ENCODE peak calls at places on chromosomes 4 and X, in five cellular contexts. K is lower leg skin, E is transverse colon, C is left lung, A is cardiac fibroblast. M is an unnamed sample.

GRCh38 chr4:22237155-22237751 is 278.6 kb downstream of the ADGRA3 start:
- DNase-seq in E (peak; percentile 84), K (no peak), A (peak; percentile 4), C (no peak), M (peak; percentile 83)

GRCh38 chrX:119407681-119408080 is 8.5 kb downstream of the SLC25A43 start:
- DNase-seq in K (no peak), C (no peak), E (no peak), A (peak; percentile 30), M (no peak)

GRCh38 chrX:134013092-134013497 is 27.7 kb upstream of the GPC3 start:
- DNase-seq in A (peak; percentile 0), K (no peak), C (no peak), E (no peak), M (no peak)

GRCh38 chr4:27245216-27245615 is 384.6 kb downstream of the STIM2 start:
- DNase-seq in C (no peak), E (no peak), A (no peak), K (no peak), M (no peak)

GRCh38 chrX:24260827-24261550 is 52.9 kb downstream of the SUPT20HL2 start:
- DNase-seq in E (peak; percentile 39), K (peak; percentile 50), C (peak; percentile 70), A (peak; percentile 66), M (peak; percentile 84)

GRCh38 chr4:87530868-87531267 is 1.7 kb upstream of the SPARCL1 start:
- DNase-seq in A (peak; percentile 84), C (no peak), K (peak; percentile 90), E (peak; percentile 52), M (peak; percentile 10)

GRCh38 chrX:112738347-112739033 is 58.8 kb upstream of the LHFPL1 start:
- DNase-seq in C (no peak), A (no peak), E (no peak), K (no peak), M (no peak)

GRCh38 chrX:118872102-118872566 is 48.5 kb downstream of the ZCCHC12 start:
- DNase-seq in C (no peak), E (peak; percentile 31), A (no peak), K (no peak), M (peak; percentile 62)

GRCh38 chrX:28188526-28188925 is 207.3 kb upstream of the DCAF8L1 start:
- DNase-seq in C (no peak), A (peak; percentile 13), K (no peak), E (no peak), M (no peak)

GRCh38 chr4:35520059-35520458 is 724.3 kb downstream of the ARAP2 start:
- DNase-seq in A (no peak), C (no peak), E (no peak), K (no peak), M (no peak)

GRCh38 chrX:22078117-22078516 is 46.0 kb downstream of the PHEX start:
- DNase-seq in A (no peak), E (no peak), K (no peak), C (no peak), M (no peak)

GRCh38 chr4:90209922-90210321 is 82.7 kb downstream of the CCSER1 start:
- DNase-seq in A (no peak), C (no peak), E (no peak), K (no peak), M (no peak)

GRCh38 chr4:126630171-126630570 is 1002.6 kb upstream of the INTU start:
- DNase-seq in A (no peak), E (no peak), C (no peak), K (no peak), M (no peak)

GRCh38 chr4:5843573-5844239 is 49.2 kb downstream of the CRMP1 start:
- DNase-seq in E (no peak), A (no peak), C (no peak), K (no peak), M (no peak)

GRCh38 chr4:108396900-108397299 is 223.5 kb upstream of the RPL34 start:
- DNase-seq in E (no peak), C (no peak), K (no peak), A (no peak), M (no peak)

GRCh38 chrX:142089193-142089592 is 115.9 kb downstream of the MAGEC2 start:
- DNase-seq in E (no peak), C (no peak), K (no peak), A (peak; percentile 49), M (no peak)

GRCh38 chr4:123158576-123158975 is 236.2 kb upstream of the NUDT6 start:
- DNase-seq in C (no peak), E (no peak), A (no peak), K (no peak), M (no peak)

GRCh38 chr4:121195649-121196048 is 31.5 kb upstream of the TNIP3 start:
- DNase-seq in C (no peak), A (no peak), K (no peak), E (no peak), M (no peak)

GRCh38 chr4:173794662-173795061 is 264.6 kb upstream of the HAND2 start:
- DNase-seq in A (peak; percentile 38), C (no peak), E (no peak), K (no peak), M (no peak)

GRCh38 chr4:142404191-142404611 is 441.9 kb downstream of the INPP4B start:
- DNase-seq in A (peak; percentile 91), E (no peak), K (no peak), C (peak; percentile 42), M (no peak)

GRCh38 chr4:56410247-56410646 is 23.0 kb upstream of the AASDH start:
- DNase-seq in A (peak; percentile 99), E (peak; percentile 17), C (peak; percentile 36), K (peak; percentile 84), M (peak; percentile 84)

GRCh38 chrX:54529166-54529558 is 857 bp upstream of the GNL3L start:
- DNase-seq in E (no peak), K (no peak), C (no peak), A (no peak), M (no peak)

GRCh38 chr4:135508006-135508714 is 1306.6 kb upstream of the PABPC4L start:
- DNase-seq in A (peak; percentile 90), C (no peak), E (no peak), K (no peak), M (no peak)

GRCh38 chrX:2928127-2928582 is 984 bp downstream of the ARSD start:
- DNase-seq in E (peak; percentile 53), K (peak; percentile 16), C (peak; percentile 77), A (no peak), M (peak; percentile 25)

GRCh38 chr4:46931981-46932380 is 22.9 kb upstream of the COX7B2 start:
- DNase-seq in K (no peak), E (peak; percentile 10), A (peak; percentile 72), C (no peak), M (peak; percentile 75)

GRCh38 chrX:121456315-121456714 is 408.9 kb downstream of the GLUD2 start:
- DNase-seq in C (no peak), K (no peak), A (no peak), E (no peak), M (no peak)

GRCh38 chr4:86274642-86275041 is 85.2 kb downstream of the MAPK10 start:
- DNase-seq in K (no peak), A (no peak), C (no peak), E (no peak), M (no peak)

GRCh38 chr4:77327151-77327550 is 170.1 kb downstream of the CCNG2 start:
- DNase-seq in E (no peak), A (no peak), K (no peak), C (no peak), M (no peak)

GRCh38 chr4:123823244-123823643 is 426.6 kb downstream of the SPRY1 start:
- DNase-seq in C (no peak), A (no peak), E (no peak), K (no peak), M (no peak)

GRCh38 chr4:110959041-110959643 is 336.3 kb upstream of the PITX2 start:
- DNase-seq in K (no peak), C (no peak), E (no peak), A (peak; percentile 40), M (peak; percentile 13)

GRCh38 chrX:150696264-150696789 is 3.1 kb downstream of the MTMR1 start:
- DNase-seq in A (no peak), K (no peak), E (no peak), C (no peak), M (no peak)

GRCh38 chr4:147633113-147633512 is 15.9 kb downstream of the TMEM184C start:
- DNase-seq in E (no peak), K (no peak), A (peak; percentile 17), C (no peak), M (no peak)

GRCh38 chr4:6221851-6222760 is 21.8 kb upstream of the JAKMIP1 start:
- DNase-seq in A (peak; percentile 11), C (no peak), K (no peak), E (peak; percentile 16), M (peak; percentile 15)

DNA sequence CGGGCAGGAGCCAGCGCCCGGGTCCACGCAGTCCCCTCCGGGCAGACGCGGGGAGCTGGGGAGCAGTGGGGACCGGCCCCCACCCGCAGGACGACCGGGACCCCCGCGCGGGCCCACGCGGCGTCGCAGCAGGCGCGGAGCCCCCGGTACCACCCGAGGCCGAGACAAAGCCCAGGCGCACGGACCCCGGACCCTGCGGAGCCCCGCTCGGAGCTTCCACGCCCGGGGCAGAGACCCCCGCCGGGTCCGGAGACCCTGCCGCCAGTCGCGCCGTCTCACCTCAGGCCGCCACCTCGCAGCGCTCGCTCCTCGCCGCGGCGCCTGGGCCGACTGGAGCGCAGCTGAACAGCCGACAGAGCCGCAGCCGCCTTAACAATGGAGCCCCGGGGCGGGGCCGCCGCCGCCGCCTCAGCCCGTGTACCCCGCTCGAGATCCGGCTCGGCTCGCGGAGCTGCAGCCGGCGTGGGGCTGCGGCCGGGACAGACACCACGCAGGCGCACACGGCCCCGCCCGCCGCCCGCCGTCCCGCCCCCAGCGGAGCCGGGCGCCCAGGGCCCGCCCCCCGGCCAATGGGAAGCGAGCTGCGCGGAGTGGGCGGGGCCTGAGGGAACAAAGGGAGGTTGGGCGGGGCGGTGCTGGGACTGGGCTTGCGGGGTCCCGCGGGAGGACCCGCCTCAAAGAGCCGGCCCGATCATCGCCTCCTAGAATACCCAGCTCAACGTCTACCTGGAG is at the start of gene AFAP1:
- DNase-seq in A (peak; percentile 77), E (peak; percentile 91), C (peak; percentile 81), K (peak; percentile 69), M (peak; percentile 90)
- H3K4me3 ChIP-seq in A (peak within 1 kb of the TSS; percentile 90), E (peak within 1 kb of the TSS; percentile 51), C (peak within 1 kb of the TSS; percentile 74), K (peak within 1 kb of the TSS; percentile 72), M (peak within 1 kb of the TSS; percentile 75)

GRCh38 chr4:105598044-105598443 is 45.6 kb downstream of the ARHGEF38 start:
- DNase-seq in E (no peak), C (no peak), K (no peak), A (no peak), M (peak; percentile 62)
- H3K4me3 ChIP-seq in E (no peak overlapping the region), C (no peak overlapping the region), K (no peak overlapping the region), A (no peak overlapping the region), M (no peak overlapping the region)

GRCh38 chrX:47523297-47523696 is 37.7 kb upstream of the ARAF start:
- DNase-seq in C (peak; percentile 83), A (peak; percentile 71), E (peak; percentile 88), K (peak; percentile 50), M (peak; percentile 64)
- H3K4me3 ChIP-seq in C (peak overlapping the region; percentile 37), A (peak overlapping the region; percentile 64), E (peak overlapping the region; percentile 38), K (peak overlapping the region; percentile 25), M (peak overlapping the region; percentile 21)

DNA sequence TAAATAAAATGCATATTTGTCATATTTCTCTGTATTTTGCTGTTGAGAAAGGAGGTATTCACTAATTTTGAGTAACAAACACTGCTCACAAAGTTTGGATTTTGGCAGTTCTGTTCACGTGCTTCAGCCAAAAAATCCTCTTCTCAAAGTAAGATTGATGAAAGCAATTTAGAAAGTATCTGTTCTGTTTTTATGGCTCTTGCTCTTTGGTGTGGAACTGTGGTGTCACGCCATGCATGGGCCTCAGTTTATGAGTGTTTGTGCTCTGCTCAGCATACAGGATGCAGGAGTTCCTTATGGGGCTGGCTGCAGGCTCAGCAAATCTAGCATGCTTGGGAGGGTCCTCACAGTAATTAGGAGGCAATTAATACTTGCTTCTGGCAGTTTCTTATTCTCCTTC is 3.3 kb downstream of the HTT start:
- DNase-seq in A (no peak), K (no peak), E (no peak), C (no peak), M (no peak)
- H3K4me3 ChIP-seq in A (no peak overlapping the region), K (no peak overlapping the region), E (no peak overlapping the region), C (no peak overlapping the region), M (no peak overlapping the region)